ENCODE peak calls at places on chromosome 2, in four cellular contexts. One of them, this sample, is unnamed.

GRCh38 chr2:120596990-120597594 is 138.6 kb upstream of the GLI2 start:
- DNase-seq in HepG2: no peak
- DNase-seq in esophagus squamous epithelium: no peak
- DNase-seq in right cardiac atrium: peak; percentile 72
- DNase-seq in this sample: no peak

GRCh38 chr2:44941551-44942234 is at the start of gene SIX3:
- DNase-seq in esophagus squamous epithelium: no peak
- DNase-seq in HepG2: no peak
- DNase-seq in right cardiac atrium: peak; percentile 37
- DNase-seq in this sample: no peak

GRCh38 chr2:108169982-108170625 is 69.7 kb upstream of the SULT1C3 start:
- DNase-seq in HepG2: peak; percentile 31
- DNase-seq in esophagus squamous epithelium: no peak
- DNase-seq in right cardiac atrium: no peak
- DNase-seq in this sample: no peak

GRCh38 chr2:218323526-218324472 is 31.5 kb upstream of the TMBIM1 start:
- DNase-seq in HepG2: peak; percentile 66
- DNase-seq in right cardiac atrium: peak; percentile 72
- DNase-seq in esophagus squamous epithelium: no peak
- DNase-seq in this sample: no peak

GRCh38 chr2:212669761-212670160 is 131.2 kb upstream of the ERBB4 start:
- DNase-seq in HepG2: no peak
- DNase-seq in esophagus squamous epithelium: no peak
- DNase-seq in right cardiac atrium: no peak
- DNase-seq in this sample: no peak

GRCh38 chr2:236691799-236692167 is 122.2 kb downstream of the ACKR3 start:
- DNase-seq in HepG2: no peak
- DNase-seq in esophagus squamous epithelium: no peak
- DNase-seq in right cardiac atrium: no peak
- DNase-seq in this sample: no peak

GRCh38 chr2:9613291-9613690 is 17.5 kb downstream of the YWHAQ start:
- DNase-seq in right cardiac atrium: no peak
- DNase-seq in esophagus squamous epithelium: no peak
- DNase-seq in HepG2: no peak
- DNase-seq in this sample: no peak

GRCh38 chr2:67165141-67165990 is 231.8 kb upstream of the ETAA1 start:
- DNase-seq in HepG2: no peak
- DNase-seq in right cardiac atrium: no peak
- DNase-seq in esophagus squamous epithelium: no peak
- DNase-seq in this sample: no peak

GRCh38 chr2:9982248-9982647 is 30.8 kb downstream of the GRHL1 start:
- DNase-seq in right cardiac atrium: no peak
- DNase-seq in esophagus squamous epithelium: no peak
- DNase-seq in HepG2: no peak
- DNase-seq in this sample: no peak

GRCh38 chr2:163210430-163210918 is 371.9 kb upstream of the KCNH7 start:
- DNase-seq in HepG2: no peak
- DNase-seq in right cardiac atrium: no peak
- DNase-seq in esophagus squamous epithelium: no peak
- DNase-seq in this sample: no peak

GRCh38 chr2:227509824-227510619 is 38.1 kb downstream of the AGFG1 start:
- DNase-seq in esophagus squamous epithelium: no peak
- DNase-seq in HepG2: peak; percentile 18
- DNase-seq in right cardiac atrium: no peak
- DNase-seq in this sample: no peak

GRCh38 chr2:42407476-42407875 is 46.5 kb upstream of the COX7A2L start:
- DNase-seq in HepG2: no peak
- DNase-seq in esophagus squamous epithelium: no peak
- DNase-seq in right cardiac atrium: no peak
- DNase-seq in this sample: no peak

GRCh38 chr2:42408009-42408408 is 47.0 kb upstream of the COX7A2L start:
- DNase-seq in esophagus squamous epithelium: no peak
- DNase-seq in HepG2: no peak
- DNase-seq in right cardiac atrium: no peak
- DNase-seq in this sample: no peak

GRCh38 chr2:42414158-42414557 is 53.1 kb upstream of the COX7A2L start:
- DNase-seq in HepG2: no peak
- DNase-seq in esophagus squamous epithelium: no peak
- DNase-seq in right cardiac atrium: no peak
- DNase-seq in this sample: no peak

GRCh38 chr2:42414648-42415047 is 53.6 kb upstream of the COX7A2L start:
- DNase-seq in HepG2: no peak
- DNase-seq in esophagus squamous epithelium: no peak
- DNase-seq in right cardiac atrium: no peak
- DNase-seq in this sample: no peak

GRCh38 chr2:42410732-42411514 is 49.9 kb upstream of the COX7A2L start:
- DNase-seq in right cardiac atrium: no peak
- DNase-seq in HepG2: no peak
- DNase-seq in esophagus squamous epithelium: no peak
- DNase-seq in this sample: no peak
- H3K9me3 ChIP-seq in right cardiac atrium: peaks cover 3% of the 10 kb centered on the region
- H3K9me3 ChIP-seq in HepG2: peaks cover 25% of the 10 kb centered on the region
- H3K9me3 ChIP-seq in esophagus squamous epithelium: no peaks in the 10 kb centered on the region
- H3K9me3 ChIP-seq in this sample: peaks cover 8% of the 10 kb centered on the region

GRCh38 chr2:89818873-89819272 is 1127.4 kb downstream of the RPIA start:
- DNase-seq in right cardiac atrium: no peak
- DNase-seq in esophagus squamous epithelium: no peak
- DNase-seq in HepG2: no peak
- DNase-seq in this sample: no peak
- H3K9me3 ChIP-seq in right cardiac atrium: no peaks in the 10 kb centered on the region
- H3K9me3 ChIP-seq in esophagus squamous epithelium: peaks cover 5% of the 10 kb centered on the region
- H3K9me3 ChIP-seq in HepG2: no peaks in the 10 kb centered on the region
- H3K9me3 ChIP-seq in this sample: peaks cover 35% of the 10 kb centered on the region

DNA sequence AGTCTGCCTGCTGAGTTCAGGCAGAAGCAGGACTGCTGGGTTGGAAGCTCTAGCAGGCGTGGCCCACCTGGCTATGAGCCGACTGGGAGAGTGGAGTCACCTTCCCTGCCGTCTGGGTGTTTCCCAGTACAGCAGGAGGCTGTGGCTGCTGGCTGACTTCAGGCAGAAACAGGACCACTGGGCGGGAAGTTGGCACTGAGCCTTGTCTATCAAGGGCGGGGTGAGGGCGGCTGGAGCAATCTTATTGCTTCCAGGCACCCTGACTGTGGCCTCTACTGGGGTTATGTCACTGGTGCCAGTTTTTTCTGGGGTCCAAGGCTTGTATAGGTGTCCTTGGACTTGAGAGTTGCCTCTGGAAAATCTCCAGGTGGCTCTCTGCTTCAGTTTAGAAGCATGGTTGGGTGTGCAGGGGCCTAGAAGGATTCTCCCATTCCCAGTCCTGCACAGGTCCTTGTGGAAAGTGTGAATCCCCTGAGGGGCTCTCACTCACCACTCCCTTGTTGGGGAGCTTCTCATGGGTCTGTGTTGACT is 30.5 kb downstream of the LTBP1 start:
- DNase-seq in esophagus squamous epithelium: no peak
- DNase-seq in right cardiac atrium: peak; percentile 88
- DNase-seq in HepG2: no peak
- DNase-seq in this sample: no peak
- H3K9me3 ChIP-seq in esophagus squamous epithelium: no peaks in the 10 kb centered on the region
- H3K9me3 ChIP-seq in right cardiac atrium: no peaks in the 10 kb centered on the region
- H3K9me3 ChIP-seq in HepG2: peaks cover 22% of the 10 kb centered on the region
- H3K9me3 ChIP-seq in this sample: no peaks in the 10 kb centered on the region

DNA sequence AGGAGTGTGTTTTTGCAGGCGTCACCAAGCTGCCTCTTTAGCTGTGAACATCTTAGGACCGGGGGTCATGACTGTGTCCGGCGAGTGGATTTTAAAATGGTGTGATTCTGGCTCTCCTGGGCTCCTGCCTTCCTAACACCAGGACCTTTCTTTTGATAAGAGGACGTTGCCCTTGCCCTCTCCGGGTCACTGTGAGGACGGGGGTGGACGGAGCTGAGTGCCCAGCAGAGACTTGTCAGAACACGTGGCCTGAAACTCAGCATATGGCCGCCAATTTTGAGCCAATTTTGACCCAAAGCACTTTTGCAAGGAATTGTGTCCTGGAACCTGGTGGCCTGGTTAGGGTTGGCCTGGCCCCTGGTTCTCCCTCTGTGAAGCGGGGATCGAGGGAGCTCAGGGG is 40.2 kb downstream of the RTP5 start:
- DNase-seq in HepG2: no peak
- DNase-seq in esophagus squamous epithelium: no peak
- DNase-seq in right cardiac atrium: no peak
- DNase-seq in this sample: no peak
- H3K9me3 ChIP-seq in HepG2: no peaks in the 10 kb centered on the region
- H3K9me3 ChIP-seq in esophagus squamous epithelium: no peaks in the 10 kb centered on the region
- H3K9me3 ChIP-seq in right cardiac atrium: no peaks in the 10 kb centered on the region
- H3K9me3 ChIP-seq in this sample: no peaks in the 10 kb centered on the region

GRCh38 chr2:171913517-171913916 is 8.7 kb upstream of the HAT1 start:
- DNase-seq in esophagus squamous epithelium: no peak
- DNase-seq in HepG2: no peak
- DNase-seq in right cardiac atrium: no peak
- DNase-seq in this sample: no peak

GRCh38 chr2:171908235-171908634 is 14.0 kb upstream of the HAT1 start:
- DNase-seq in right cardiac atrium: no peak
- DNase-seq in HepG2: no peak
- DNase-seq in esophagus squamous epithelium: no peak
- DNase-seq in this sample: no peak

GRCh38 chr2:171910494-171910893 is 11.8 kb upstream of the HAT1 start:
- DNase-seq in right cardiac atrium: no peak
- DNase-seq in esophagus squamous epithelium: no peak
- DNase-seq in HepG2: no peak
- DNase-seq in this sample: no peak

GRCh38 chr2:171909261-171909660 is 13.0 kb upstream of the HAT1 start:
- DNase-seq in right cardiac atrium: no peak
- DNase-seq in esophagus squamous epithelium: no peak
- DNase-seq in HepG2: no peak
- DNase-seq in this sample: no peak
- H3K9me3 ChIP-seq in right cardiac atrium: no peaks in the 10 kb centered on the region
- H3K9me3 ChIP-seq in esophagus squamous epithelium: no peaks in the 10 kb centered on the region
- H3K9me3 ChIP-seq in HepG2: no peaks in the 10 kb centered on the region
- H3K9me3 ChIP-seq in this sample: no peaks in the 10 kb centered on the region